ENCODE peak calls at places on chromosomes 5 and 9, in nine cellular contexts. F is stomach; I is A549; K is ovary; M is GM23338; E is left ventricle myocardium inferior; P is CD8-positive, alpha-beta memory T cell; J is CD8-positive, alpha-beta T cell; W is heart right ventricle. N is an unnamed sample. For H3K4me1, the result is how much of the 10 kb centered on the place peaks cover.

GRCh38 chr5:79975422-79975821 is 15.6 kb downstream of the MTX3 start:
- DNase-seq in F (no peak), I (no peak), K (no peak), M (no peak), E (no peak), P (no peak), J (no peak), W (no peak), N (no peak)

GRCh38 chr9:136375096-136375495 is 1.6 kb upstream of the CARD9 start:
- DNase-seq in F (no peak), I (no peak), K (no peak), M (no peak), E (no peak), P (no peak), J (no peak), W (no peak), N (no peak)

GRCh38 chr9:81646337-81646736 is 43.0 kb downstream of the TLE1 start:
- DNase-seq in F (no peak), I (no peak), K (no peak), M (peak), E (no peak), P (no peak), J (no peak), W (no peak), N (no peak)

GRCh38 chr5:56356876-56357160 is 123.7 kb upstream of the ANKRD55 start:
- DNase-seq in F (no peak), I (no peak), K (no peak), M (no peak), E (no peak), P (no peak), J (no peak), W (no peak), N (no peak)

GRCh38 chr5:1782385-1783213 is 17.0 kb downstream of the MRPL36 start:
- DNase-seq in F (no peak), I (no peak), K (peak), M (no peak), E (no peak), P (no peak), J (no peak), W (no peak), N (no peak)

GRCh38 chr5:129904667-129905466 is 602 bp downstream of the CHSY3 start:
- DNase-seq in F (no peak), I (no peak), K (peak), M (peak), E (peak), P (no peak), J (no peak), W (peak), N (peak)

GRCh38 chr5:78907255-78907886 is 77.7 kb downstream of the ARSB start:
- DNase-seq in F (no peak), I (no peak), K (no peak), M (no peak), E (peak), P (no peak), J (no peak), W (no peak), N (peak)

GRCh38 chr9:131633491-131634031 is 88.2 kb downstream of the PRRT1B start:
- DNase-seq in F (no peak), I (no peak), K (no peak), M (no peak), E (no peak), P (no peak), J (no peak), W (no peak), N (no peak)

GRCh38 chr5:120463026-120463770 is 902 bp upstream of the PRR16 start:
- DNase-seq in F (no peak), I (no peak), K (no peak), M (no peak), E (no peak), P (no peak), J (no peak), W (no peak), N (no peak)

GRCh38 chr5:53397845-53398244 is 82.6 kb upstream of the FST start:
- DNase-seq in F (no peak), I (no peak), K (no peak), M (no peak), E (peak), P (no peak), J (no peak), W (peak), N (no peak)

GRCh38 chr9:32672478-32672877 is 37.0 kb upstream of the TAF1L start:
- DNase-seq in F (no peak), I (peak), K (no peak), M (no peak), E (no peak), P (no peak), J (no peak), W (no peak), N (no peak)

GRCh38 chr5:137341831-137342230 is 157.3 kb downstream of the SPOCK1 start:
- DNase-seq in F (no peak), I (no peak), K (no peak), M (no peak), E (no peak), P (no peak), J (no peak), W (no peak), N (no peak)

DNA sequence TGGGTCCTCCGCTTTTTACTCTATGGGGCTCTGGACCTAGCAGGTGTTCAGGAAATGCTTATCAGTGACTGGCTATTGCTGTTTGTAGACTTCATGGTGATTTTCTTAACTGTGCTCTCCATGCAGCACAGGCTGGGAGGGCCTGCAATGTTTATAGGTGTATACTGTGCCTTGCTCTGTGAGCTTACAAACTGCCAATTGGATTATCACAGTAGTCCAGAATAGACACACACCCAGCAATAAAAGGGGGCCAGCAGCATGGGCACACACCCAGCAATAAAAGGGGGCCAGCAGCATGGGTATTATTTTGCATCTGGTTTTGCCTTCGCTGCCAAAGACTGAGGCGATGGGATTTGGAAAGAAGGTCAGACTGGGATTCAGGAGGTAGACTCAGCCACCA is 100.0 kb downstream of the CRB2 start:
- DNase-seq in F (no peak), I (no peak), K (no peak), M (no peak), E (no peak), P (no peak), J (no peak), W (no peak), N (no peak)
- H3K4me1 ChIP-seq in F (under half), I (under half), K (under half), M (under half), E (under half), P (under half), J (under half), W (under half), N (under half)

DNA sequence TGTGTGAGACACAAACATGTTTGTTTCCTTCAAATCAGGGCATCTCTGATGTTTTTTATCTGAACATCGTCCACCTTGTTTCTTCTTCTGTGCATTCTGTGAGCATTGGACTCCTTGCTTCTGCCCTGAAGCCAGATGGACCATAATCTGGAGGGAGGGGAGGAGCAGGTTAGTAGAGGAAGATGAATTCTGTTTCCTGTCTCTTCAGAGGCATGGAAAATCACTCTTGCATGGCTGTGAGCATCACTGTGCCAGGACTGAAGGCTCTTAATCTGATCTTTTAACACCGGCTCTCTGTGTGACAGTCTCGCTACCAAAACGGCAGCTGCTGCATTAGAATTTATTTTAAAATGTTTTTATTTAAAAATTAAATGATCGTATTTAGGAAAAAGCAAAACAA is 43.3 kb downstream of the TLE4 start:
- DNase-seq in F (no peak), I (no peak), K (no peak), M (no peak), E (no peak), P (no peak), J (no peak), W (no peak), N (no peak)
- H3K4me1 ChIP-seq in F (half or more), I (under half), K (under half), M (half or more), E (half or more), P (under half), J (under half), W (under half), N (under half)

DNA sequence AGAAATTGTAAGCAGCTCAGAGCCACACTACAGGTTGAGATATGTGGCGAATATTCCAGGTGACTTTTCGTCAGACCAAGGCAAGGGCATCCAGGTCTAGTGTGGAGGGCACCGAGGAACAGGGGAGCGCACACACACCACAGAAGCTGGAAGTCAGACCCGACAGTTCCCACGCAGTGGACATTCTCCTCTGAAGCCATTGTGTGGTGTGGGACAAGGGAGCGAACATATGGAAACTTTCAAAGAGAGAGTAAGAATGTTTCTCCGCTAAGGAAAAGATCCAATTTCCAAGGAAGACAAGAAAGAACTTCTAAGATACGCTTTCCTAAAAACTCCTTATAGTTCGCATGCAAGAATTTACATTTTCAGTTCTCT is 141.4 kb upstream of the OTULINL start:
- DNase-seq in F (no peak), I (no peak), K (no peak), M (no peak), E (no peak), P (no peak), J (no peak), W (no peak), N (no peak)
- H3K4me1 ChIP-seq in F (under half), I (under half), K (under half), M (under half), E (under half), P (under half), J (under half), W (under half), N (under half)

DNA sequence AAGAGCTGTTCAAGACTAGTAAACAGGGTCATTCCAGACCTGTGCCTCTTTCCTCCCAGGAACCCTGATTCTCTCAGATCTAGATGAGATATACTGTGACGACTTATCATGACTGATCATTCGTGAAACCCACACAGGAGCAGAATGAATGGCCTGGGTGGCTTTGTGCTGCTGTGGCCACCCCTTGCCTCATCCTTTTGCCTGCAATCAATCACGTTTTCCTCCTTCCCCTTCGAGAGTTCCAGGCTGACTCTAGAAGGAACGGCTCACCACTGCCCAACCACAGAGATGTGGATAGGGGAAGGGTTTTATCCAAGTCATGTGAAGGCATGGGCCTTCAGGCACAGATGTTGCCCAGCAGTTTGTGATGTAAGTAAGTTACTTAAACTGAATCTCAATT is 5.8 kb downstream of the ANXA6 start:
- DNase-seq in F (no peak), I (no peak), K (no peak), M (no peak), E (no peak), P (no peak), J (no peak), W (no peak), N (no peak)
- H3K4me1 ChIP-seq in F (half or more), I (under half), K (under half), M (under half), E (half or more), P (half or more), J (half or more), W (half or more), N (under half)

GRCh38 chr5:38651806-38652205 is 95.4 kb upstream of the LIFR start:
- DNase-seq in F (no peak), I (no peak), K (no peak), M (no peak), E (no peak), P (no peak), J (no peak), W (no peak), N (no peak)
- H3K4me1 ChIP-seq in F (under half), I (under half), K (under half), M (under half), E (under half), P (under half), J (under half), W (under half), N (under half)

GRCh38 chr5:91487420-91487819 is 104.3 kb upstream of the ARRDC3 start:
- DNase-seq in F (no peak), I (no peak), K (no peak), M (no peak), E (no peak), P (no peak), J (no peak), W (no peak), N (no peak)

GRCh38 chr5:91491229-91491628 is 108.1 kb upstream of the ARRDC3 start:
- DNase-seq in F (no peak), I (no peak), K (no peak), M (no peak), E (no peak), P (no peak), J (no peak), W (no peak), N (no peak)

GRCh38 chr5:91484662-91485061 is 101.5 kb upstream of the ARRDC3 start:
- DNase-seq in F (no peak), I (no peak), K (no peak), M (no peak), E (no peak), P (no peak), J (no peak), W (no peak), N (no peak)

GRCh38 chr5:91490340-91490739 is 107.2 kb upstream of the ARRDC3 start:
- DNase-seq in F (no peak), I (no peak), K (no peak), M (no peak), E (no peak), P (no peak), J (no peak), W (no peak), N (no peak)

DNA sequence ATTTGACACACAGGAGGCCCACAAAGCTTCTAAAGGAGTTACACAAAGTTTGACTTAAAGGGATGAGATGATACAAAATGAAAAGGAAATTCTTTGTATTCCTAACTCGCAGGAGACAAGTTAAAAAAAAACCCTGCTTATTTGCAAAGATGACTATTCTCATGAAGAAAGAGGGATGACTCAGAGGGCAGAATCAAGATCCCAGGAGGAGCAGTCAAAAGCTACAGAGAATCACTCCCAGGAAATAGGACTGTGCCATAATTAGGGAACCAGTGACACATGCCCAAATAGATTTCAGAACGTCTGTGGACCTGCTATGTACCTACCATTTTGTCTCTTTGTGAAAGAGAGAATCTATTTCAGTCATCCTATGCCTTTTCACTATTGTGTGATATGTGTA is 103.5 kb upstream of the ARRDC3 start:
- DNase-seq in F (no peak), I (peak), K (no peak), M (no peak), E (no peak), P (no peak), J (no peak), W (no peak), N (no peak)
- H3K4me1 ChIP-seq in F (under half), I (under half), K (under half), M (under half), E (under half), P (under half), J (under half), W (under half), N (under half)

DNA sequence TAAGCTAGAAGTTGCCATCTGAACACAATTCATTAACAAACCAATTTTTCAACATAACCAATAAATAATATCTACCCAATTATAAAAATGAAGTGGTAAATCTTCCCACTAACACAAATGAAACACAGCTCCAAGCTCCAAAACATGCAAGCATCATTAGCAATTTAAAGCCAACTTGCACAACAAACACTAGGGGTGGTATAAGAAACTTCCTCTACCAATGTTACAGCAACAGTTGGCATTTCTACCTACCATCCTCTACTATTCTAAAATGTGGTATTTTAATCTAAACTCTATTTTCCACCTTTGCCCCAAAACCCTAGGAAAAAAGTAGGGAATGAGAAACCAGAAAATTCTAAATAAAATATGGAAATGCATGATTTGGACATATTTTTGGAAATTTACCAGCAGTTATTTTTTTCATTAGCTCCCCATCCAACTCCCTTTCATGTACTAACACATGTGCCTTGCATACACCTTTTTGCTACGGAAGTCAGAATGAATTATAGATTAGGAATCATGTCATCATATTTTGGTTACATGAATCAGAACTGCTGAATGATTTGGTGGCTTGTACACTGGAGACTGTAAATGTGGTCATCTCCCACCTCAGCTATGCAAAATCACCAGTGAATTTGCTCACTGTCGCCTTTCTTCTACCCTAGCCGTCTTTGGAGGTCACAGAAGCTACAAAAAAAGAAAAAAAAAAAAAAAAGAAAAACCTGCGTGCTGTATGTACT is 4.1 kb downstream of the NR6A1 start:
- DNase-seq in F (no peak), I (peak), K (no peak), M (peak), E (no peak), P (no peak), J (no peak), W (no peak), N (no peak)
- H3K4me1 ChIP-seq in F (under half), I (under half), K (under half), M (half or more), E (under half), P (under half), J (under half), W (under half), N (under half)

GRCh38 chr5:10602031-10602806 is 38.3 kb downstream of the ANKRD33B start:
- DNase-seq in F (no peak), I (no peak), K (no peak), M (no peak), E (peak), P (no peak), J (peak), W (peak), N (no peak)

GRCh38 chr5:10599113-10599512 is 35.2 kb downstream of the ANKRD33B start:
- DNase-seq in F (no peak), I (no peak), K (no peak), M (no peak), E (no peak), P (no peak), J (no peak), W (no peak), N (no peak)

GRCh38 chr5:10600629-10601245 is 36.9 kb downstream of the ANKRD33B start:
- DNase-seq in F (no peak), I (no peak), K (no peak), M (no peak), E (no peak), P (no peak), J (no peak), W (no peak), N (no peak)

GRCh38 chr5:10599828-10600227 is 36.0 kb downstream of the ANKRD33B start:
- DNase-seq in F (no peak), I (no peak), K (no peak), M (no peak), E (no peak), P (no peak), J (no peak), W (no peak), N (no peak)

GRCh38 chr5:10601246-10602030 is 37.6 kb downstream of the ANKRD33B start:
- DNase-seq in F (peak), I (peak), K (peak), M (no peak), E (peak), P (no peak), J (no peak), W (peak), N (peak)
- H3K4me1 ChIP-seq in F (under half), I (under half), K (under half), M (under half), E (under half), P (under half), J (under half), W (under half), N (under half)

DNA sequence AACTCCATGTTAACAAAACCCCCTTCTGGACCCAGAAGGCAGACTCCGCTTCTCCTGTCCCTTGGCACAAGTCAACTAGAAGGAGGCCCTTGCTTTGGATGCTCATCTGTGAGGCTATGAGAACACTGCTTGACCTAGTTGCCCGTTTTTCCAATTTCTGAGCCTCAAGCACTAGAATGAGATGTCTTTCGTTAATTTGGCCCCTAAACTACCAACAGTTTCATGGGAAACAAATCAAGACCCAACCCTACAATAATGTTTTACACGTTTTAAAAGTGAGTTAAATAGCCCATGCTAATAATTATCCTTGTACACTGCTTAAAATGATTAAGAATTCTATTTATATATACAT is 2.2 kb upstream of the NR3C1 start:
- DNase-seq in F (no peak), I (no peak), K (no peak), M (no peak), E (no peak), P (no peak), J (no peak), W (no peak), N (no peak)
- H3K4me1 ChIP-seq in F (under half), I (under half), K (under half), M (under half), E (under half), P (under half), J (under half), W (under half), N (under half)

GRCh38 chr5:172875372-172876279 is 41.6 kb downstream of the ERGIC1 start:
- DNase-seq in F (no peak), I (no peak), K (no peak), M (no peak), E (no peak), P (no peak), J (no peak), W (no peak), N (no peak)
- H3K4me1 ChIP-seq in F (half or more), I (half or more), K (under half), M (under half), E (half or more), P (under half), J (under half), W (half or more), N (half or more)